ENCODE peak calls at places on chromosomes 16 and 17, in four cellular contexts. One of them, this sample, is unnamed.

GRCh38 chr17:79188048-79188447 is 113.4 kb downstream of the ENGASE start:
- DNase-seq in kidney epithelial cell: no peak
- DNase-seq in Peyer's patch: no peak
- DNase-seq in H1: peak
- DNase-seq in this sample: no peak

GRCh38 chr17:69187294-69187693 is 41.3 kb downstream of the ABCA10 start:
- DNase-seq in H1: no peak
- DNase-seq in kidney epithelial cell: no peak
- DNase-seq in Peyer's patch: no peak
- DNase-seq in this sample: no peak

GRCh38 chr16:31678649-31679325 is 151.1 kb downstream of the AHSP start:
- DNase-seq in H1: no peak
- DNase-seq in kidney epithelial cell: no peak
- DNase-seq in Peyer's patch: no peak
- DNase-seq in this sample: no peak

GRCh38 chr17:81432873-81433451 is 37.7 kb downstream of the BAHCC1 start:
- DNase-seq in Peyer's patch: no peak
- DNase-seq in kidney epithelial cell: no peak
- DNase-seq in H1: no peak
- DNase-seq in this sample: no peak

GRCh38 chr16:87635541-87636049 is 33.3 kb downstream of the JPH3 start:
- DNase-seq in H1: no peak
- DNase-seq in Peyer's patch: peak
- DNase-seq in kidney epithelial cell: peak
- DNase-seq in this sample: no peak

GRCh38 chr17:6494239-6494941 is 50.1 kb downstream of the PIMREG start:
- DNase-seq in Peyer's patch: no peak
- DNase-seq in H1: no peak
- DNase-seq in kidney epithelial cell: no peak
- DNase-seq in this sample: no peak

GRCh38 chr17:27315322-27315721 is 21.4 kb downstream of the WSB1 start:
- DNase-seq in H1: no peak
- DNase-seq in kidney epithelial cell: peak
- DNase-seq in Peyer's patch: no peak
- DNase-seq in this sample: peak

GRCh38 chr16:86181526-86181925 is 282.6 kb downstream of the IRF8 start:
- DNase-seq in Peyer's patch: no peak
- DNase-seq in kidney epithelial cell: no peak
- DNase-seq in H1: no peak
- DNase-seq in this sample: no peak

GRCh38 chr17:73770115-73770848 is 126.0 kb upstream of the SDK2 start:
- DNase-seq in kidney epithelial cell: peak
- DNase-seq in Peyer's patch: no peak
- DNase-seq in H1: no peak
- DNase-seq in this sample: peak

GRCh38 chr17:15999141-15999973 is at the start of the genes TTC19 and ZSWIM7:
- DNase-seq in H1: peak
- DNase-seq in kidney epithelial cell: peak
- DNase-seq in Peyer's patch: peak
- DNase-seq in this sample: peak
- TF ChIP-seq CTCF in H1: no peak
- TF ChIP-seq CTCF in kidney epithelial cell: no peak
- TF ChIP-seq CTCF in Peyer's patch: no peak
- TF ChIP-seq CTCF in this sample: no peak

GRCh38 chr17:76376318-76377133 is 7.9 kb upstream of the SPHK1 start:
- DNase-seq in kidney epithelial cell: no peak
- DNase-seq in Peyer's patch: no peak
- DNase-seq in H1: no peak
- DNase-seq in this sample: no peak
- H3K4me3 ChIP-seq in kidney epithelial cell: no peak
- H3K4me3 ChIP-seq in Peyer's patch: no peak
- H3K4me3 ChIP-seq in H1: no peak
- H3K4me3 ChIP-seq in this sample: no peak

GRCh38 chr17:28684963-28685362 is 23.0 kb downstream of the SUPT6H start:
- DNase-seq in Peyer's patch: no peak
- DNase-seq in H1: no peak
- DNase-seq in kidney epithelial cell: no peak
- DNase-seq in this sample: no peak
- TF ChIP-seq CTCF in Peyer's patch: peak
- TF ChIP-seq CTCF in H1: no peak
- TF ChIP-seq CTCF in kidney epithelial cell: no peak
- TF ChIP-seq CTCF in this sample: peak

GRCh38 chr16:8721693-8722348 is 47.4 kb downstream of the ABAT start:
- DNase-seq in kidney epithelial cell: no peak
- DNase-seq in Peyer's patch: no peak
- DNase-seq in H1: no peak
- DNase-seq in this sample: no peak
- H3K4me3 ChIP-seq in kidney epithelial cell: no peak
- H3K4me3 ChIP-seq in Peyer's patch: no peak
- H3K4me3 ChIP-seq in H1: no peak
- H3K4me3 ChIP-seq in this sample: no peak

GRCh38 chr17:49036270-49036626 is 39.1 kb downstream of the IGF2BP1 start:
- DNase-seq in H1: no peak
- DNase-seq in Peyer's patch: no peak
- DNase-seq in kidney epithelial cell: no peak
- DNase-seq in this sample: no peak
- TF ChIP-seq CTCF in H1: no peak
- TF ChIP-seq CTCF in Peyer's patch: no peak
- TF ChIP-seq CTCF in kidney epithelial cell: no peak
- TF ChIP-seq CTCF in this sample: no peak

GRCh38 chr17:48577330-48577945 is 712 bp downstream of the HOXB4 start:
- DNase-seq in kidney epithelial cell: peak
- DNase-seq in Peyer's patch: no peak
- DNase-seq in H1: no peak
- DNase-seq in this sample: no peak
- H3K4me3 ChIP-seq in kidney epithelial cell: peak
- H3K4me3 ChIP-seq in Peyer's patch: peak
- H3K4me3 ChIP-seq in H1: no peak
- H3K4me3 ChIP-seq in this sample: no peak

GRCh38 chr17:59331929-59332889 is 754 bp downstream of the YPEL2 start:
- DNase-seq in kidney epithelial cell: no peak
- DNase-seq in H1: no peak
- DNase-seq in Peyer's patch: peak
- DNase-seq in this sample: no peak

GRCh38 chr17:59332890-59333377 is 1.5 kb downstream of the YPEL2 start:
- DNase-seq in Peyer's patch: peak
- DNase-seq in kidney epithelial cell: no peak
- DNase-seq in H1: no peak
- DNase-seq in this sample: no peak

GRCh38 chr17:59329558-59330313 is 1.7 kb upstream of the YPEL2 start:
- DNase-seq in Peyer's patch: peak
- DNase-seq in H1: peak
- DNase-seq in kidney epithelial cell: no peak
- DNase-seq in this sample: peak

GRCh38 chr17:59330314-59330942 is 1.0 kb upstream of the YPEL2 start:
- DNase-seq in Peyer's patch: peak
- DNase-seq in kidney epithelial cell: peak
- DNase-seq in H1: no peak
- DNase-seq in this sample: no peak

DNA sequence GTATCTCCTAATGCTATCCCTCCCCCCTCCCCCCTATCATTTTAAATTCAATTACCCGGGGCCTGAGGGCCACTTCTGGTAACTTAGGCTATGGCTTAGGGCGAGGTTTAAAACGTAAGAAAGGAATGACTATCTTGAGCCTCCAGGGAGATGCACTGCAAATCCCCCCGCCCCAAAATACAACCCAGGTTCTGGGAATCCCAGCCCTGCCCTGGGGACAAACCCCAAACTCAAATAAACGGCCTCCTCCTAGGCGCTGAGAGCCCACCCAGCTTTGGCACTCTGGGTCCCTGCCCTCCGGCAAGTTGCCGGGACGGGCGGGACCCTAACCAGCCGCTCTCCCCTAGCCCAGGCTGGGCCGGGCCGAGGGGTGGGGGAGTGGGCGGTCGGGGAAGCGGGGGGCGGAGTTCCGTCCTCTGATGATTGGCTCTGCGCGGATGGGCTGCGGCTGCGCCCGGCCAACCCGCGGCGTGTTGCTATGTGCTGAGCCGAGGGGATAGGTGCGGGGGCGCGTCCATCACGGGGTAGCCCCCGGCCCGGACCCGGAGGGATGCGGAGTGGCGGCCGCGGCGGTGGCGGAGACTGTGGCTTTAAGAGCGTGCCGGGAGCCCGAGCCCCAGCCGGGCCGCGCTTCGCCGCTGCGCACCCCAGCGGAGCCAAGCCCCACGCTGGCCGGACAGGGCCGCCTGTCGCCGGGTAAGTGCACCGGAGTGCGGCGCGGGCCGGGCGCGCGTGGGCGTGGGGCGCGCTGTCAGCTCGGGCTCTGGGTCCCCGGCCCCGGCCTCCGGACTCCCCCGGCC is at the start of gene YPEL2:
- DNase-seq in Peyer's patch: peak
- DNase-seq in H1: peak
- DNase-seq in kidney epithelial cell: peak
- DNase-seq in this sample: peak
- TF ChIP-seq CTCF in Peyer's patch: peak
- TF ChIP-seq CTCF in H1: no peak
- TF ChIP-seq CTCF in kidney epithelial cell: no peak
- TF ChIP-seq CTCF in this sample: no peak

GRCh38 chr16:3066440-3066748 is 954 bp downstream of the IL32 start:
- DNase-seq in kidney epithelial cell: no peak
- DNase-seq in Peyer's patch: no peak
- DNase-seq in H1: no peak
- DNase-seq in this sample: no peak

GRCh38 chr16:3065742-3066439 is 451 bp downstream of the IL32 start:
- DNase-seq in Peyer's patch: no peak
- DNase-seq in H1: no peak
- DNase-seq in kidney epithelial cell: no peak
- DNase-seq in this sample: no peak

GRCh38 chr16:3062553-3062952 is 2.9 kb upstream of the IL32 start:
- DNase-seq in H1: no peak
- DNase-seq in kidney epithelial cell: no peak
- DNase-seq in Peyer's patch: no peak
- DNase-seq in this sample: no peak

GRCh38 chr16:3063617-3064389 is 1.6 kb upstream of the IL32 start:
- DNase-seq in H1: no peak
- DNase-seq in kidney epithelial cell: no peak
- DNase-seq in Peyer's patch: no peak
- DNase-seq in this sample: no peak

GRCh38 chr16:3065069-3065741 is at the start of gene IL32:
- DNase-seq in H1: no peak
- DNase-seq in kidney epithelial cell: peak
- DNase-seq in Peyer's patch: peak
- DNase-seq in this sample: peak
- H3K4me3 ChIP-seq in H1: no peak
- H3K4me3 ChIP-seq in kidney epithelial cell: peak
- H3K4me3 ChIP-seq in Peyer's patch: peak
- H3K4me3 ChIP-seq in this sample: no peak